ENCODE peak calls at places on chromosomes 11 and 22, in ten cellular contexts. One of them, this sample, is unnamed.

GRCh38 chr11:68181719-68182451 is 31.2 kb downstream of the KMT5B start:
- ATAC-seq in body of pancreas: no peak
- ATAC-seq in esophagus mucosa: no peak
- ATAC-seq in left ventricle myocardium superior: no peak
- ATAC-seq in T-cell: no peak
- ATAC-seq in Right ventricle myocardium inferior: no peak
- ATAC-seq in CD4-positive, alpha-beta T cell: no peak
- ATAC-seq in SK-N-SH treated with all-trans-retinoic acid at 6 μM for 48 hours: no peak
- ATAC-seq in PC-3: no peak
- ATAC-seq in activated CD8-positive, alpha-beta memory T cell treated with anti-CD3 and anti-CD28 coated beads, Interleukin-2, amount 10 ng/mL, durations not matched to agents 7 days and 5 days: no peak
- ATAC-seq in this sample: peak; percentile 92

GRCh38 chr22:28802595-28803087 is 2.3 kb upstream of the XBP1 start:
- ATAC-seq in activated CD8-positive, alpha-beta memory T cell treated with anti-CD3 and anti-CD28 coated beads, Interleukin-2, amount 10 ng/mL, durations not matched to agents 7 days and 5 days: no peak
- ATAC-seq in esophagus mucosa: no peak
- ATAC-seq in Right ventricle myocardium inferior: no peak
- ATAC-seq in CD4-positive, alpha-beta T cell: no peak
- ATAC-seq in T-cell: peak; percentile 20
- ATAC-seq in PC-3: no peak
- ATAC-seq in body of pancreas: peak; percentile 3
- ATAC-seq in left ventricle myocardium superior: no peak
- ATAC-seq in SK-N-SH treated with all-trans-retinoic acid at 6 μM for 48 hours: no peak
- ATAC-seq in this sample: no peak

GRCh38 chr11:68090706-68091105 is 30.5 kb downstream of the CHKA start:
- ATAC-seq in T-cell: peak; percentile 44
- ATAC-seq in CD4-positive, alpha-beta T cell: no peak
- ATAC-seq in Right ventricle myocardium inferior: peak; percentile 81
- ATAC-seq in activated CD8-positive, alpha-beta memory T cell treated with anti-CD3 and anti-CD28 coated beads, Interleukin-2, amount 10 ng/mL, durations not matched to agents 7 days and 5 days: no peak
- ATAC-seq in PC-3: peak; percentile 77
- ATAC-seq in esophagus mucosa: peak; percentile 36
- ATAC-seq in body of pancreas: peak; percentile 85
- ATAC-seq in left ventricle myocardium superior: peak; percentile 81
- ATAC-seq in SK-N-SH treated with all-trans-retinoic acid at 6 μM for 48 hours: no peak
- ATAC-seq in this sample: no peak

GRCh38 chr11:34986883-34987525 is 70.6 kb downstream of the PDHX start:
- ATAC-seq in SK-N-SH treated with all-trans-retinoic acid at 6 μM for 48 hours: peak; percentile 17
- ATAC-seq in activated CD8-positive, alpha-beta memory T cell treated with anti-CD3 and anti-CD28 coated beads, Interleukin-2, amount 10 ng/mL, durations not matched to agents 7 days and 5 days: no peak
- ATAC-seq in T-cell: no peak
- ATAC-seq in esophagus mucosa: peak; percentile 43
- ATAC-seq in left ventricle myocardium superior: peak; percentile 28
- ATAC-seq in CD4-positive, alpha-beta T cell: no peak
- ATAC-seq in Right ventricle myocardium inferior: no peak
- ATAC-seq in PC-3: peak; percentile 56
- ATAC-seq in body of pancreas: peak; percentile 62
- ATAC-seq in this sample: no peak

GRCh38 chr11:74957937-74958629 is 9.0 kb downstream of the SPCS2 start:
- ATAC-seq in left ventricle myocardium superior: no peak
- ATAC-seq in Right ventricle myocardium inferior: no peak
- ATAC-seq in activated CD8-positive, alpha-beta memory T cell treated with anti-CD3 and anti-CD28 coated beads, Interleukin-2, amount 10 ng/mL, durations not matched to agents 7 days and 5 days: no peak
- ATAC-seq in CD4-positive, alpha-beta T cell: no peak
- ATAC-seq in esophagus mucosa: no peak
- ATAC-seq in T-cell: no peak
- ATAC-seq in body of pancreas: no peak
- ATAC-seq in SK-N-SH treated with all-trans-retinoic acid at 6 μM for 48 hours: no peak
- ATAC-seq in PC-3: no peak
- ATAC-seq in this sample: no peak

GRCh38 chr22:46162771-46163170 is 12.4 kb downstream of the PPARA start:
- ATAC-seq in T-cell: no peak
- ATAC-seq in activated CD8-positive, alpha-beta memory T cell treated with anti-CD3 and anti-CD28 coated beads, Interleukin-2, amount 10 ng/mL, durations not matched to agents 7 days and 5 days: no peak
- ATAC-seq in Right ventricle myocardium inferior: no peak
- ATAC-seq in left ventricle myocardium superior: peak; percentile 22
- ATAC-seq in SK-N-SH treated with all-trans-retinoic acid at 6 μM for 48 hours: no peak
- ATAC-seq in body of pancreas: peak; percentile 40
- ATAC-seq in PC-3: no peak
- ATAC-seq in esophagus mucosa: no peak
- ATAC-seq in CD4-positive, alpha-beta T cell: no peak
- ATAC-seq in this sample: no peak

GRCh38 chr22:43427296-43428004 is 15.6 kb downstream of the MPPED1 start:
- ATAC-seq in SK-N-SH treated with all-trans-retinoic acid at 6 μM for 48 hours: no peak
- ATAC-seq in activated CD8-positive, alpha-beta memory T cell treated with anti-CD3 and anti-CD28 coated beads, Interleukin-2, amount 10 ng/mL, durations not matched to agents 7 days and 5 days: no peak
- ATAC-seq in PC-3: no peak
- ATAC-seq in T-cell: no peak
- ATAC-seq in esophagus mucosa: no peak
- ATAC-seq in left ventricle myocardium superior: no peak
- ATAC-seq in body of pancreas: no peak
- ATAC-seq in Right ventricle myocardium inferior: no peak
- ATAC-seq in CD4-positive, alpha-beta T cell: no peak
- ATAC-seq in this sample: no peak

GRCh38 chr11:96167233-96167632 is 175.8 kb downstream of the MAML2 start:
- ATAC-seq in PC-3: no peak
- ATAC-seq in CD4-positive, alpha-beta T cell: no peak
- ATAC-seq in activated CD8-positive, alpha-beta memory T cell treated with anti-CD3 and anti-CD28 coated beads, Interleukin-2, amount 10 ng/mL, durations not matched to agents 7 days and 5 days: no peak
- ATAC-seq in body of pancreas: no peak
- ATAC-seq in Right ventricle myocardium inferior: no peak
- ATAC-seq in esophagus mucosa: no peak
- ATAC-seq in T-cell: no peak
- ATAC-seq in left ventricle myocardium superior: no peak
- ATAC-seq in SK-N-SH treated with all-trans-retinoic acid at 6 μM for 48 hours: no peak
- ATAC-seq in this sample: no peak

GRCh38 chr11:116225784-116226410 is 546.9 kb downstream of the BUD13 start:
- ATAC-seq in T-cell: no peak
- ATAC-seq in activated CD8-positive, alpha-beta memory T cell treated with anti-CD3 and anti-CD28 coated beads, Interleukin-2, amount 10 ng/mL, durations not matched to agents 7 days and 5 days: no peak
- ATAC-seq in body of pancreas: no peak
- ATAC-seq in CD4-positive, alpha-beta T cell: no peak
- ATAC-seq in Right ventricle myocardium inferior: peak; percentile 28
- ATAC-seq in SK-N-SH treated with all-trans-retinoic acid at 6 μM for 48 hours: no peak
- ATAC-seq in PC-3: no peak
- ATAC-seq in esophagus mucosa: no peak
- ATAC-seq in left ventricle myocardium superior: peak; percentile 54
- ATAC-seq in this sample: no peak

GRCh38 chr11:8080674-8081590 is at the start of gene TUB:
- ATAC-seq in Right ventricle myocardium inferior: peak; percentile 58
- ATAC-seq in activated CD8-positive, alpha-beta memory T cell treated with anti-CD3 and anti-CD28 coated beads, Interleukin-2, amount 10 ng/mL, durations not matched to agents 7 days and 5 days: peak; percentile 21
- ATAC-seq in esophagus mucosa: peak; percentile 7
- ATAC-seq in left ventricle myocardium superior: peak; percentile 58
- ATAC-seq in CD4-positive, alpha-beta T cell: peak; percentile 29
- ATAC-seq in T-cell: peak; percentile 44
- ATAC-seq in SK-N-SH treated with all-trans-retinoic acid at 6 μM for 48 hours: peak; percentile 14
- ATAC-seq in body of pancreas: peak; percentile 48
- ATAC-seq in PC-3: peak; percentile 42
- ATAC-seq in this sample: peak; percentile 58

GRCh38 chr11:114250993-114251796 is 45.0 kb upstream of the NNMT start:
- ATAC-seq in esophagus mucosa: no peak
- ATAC-seq in body of pancreas: peak; percentile 6
- ATAC-seq in T-cell: no peak
- ATAC-seq in left ventricle myocardium superior: peak; percentile 74
- ATAC-seq in SK-N-SH treated with all-trans-retinoic acid at 6 μM for 48 hours: no peak
- ATAC-seq in PC-3: no peak
- ATAC-seq in activated CD8-positive, alpha-beta memory T cell treated with anti-CD3 and anti-CD28 coated beads, Interleukin-2, amount 10 ng/mL, durations not matched to agents 7 days and 5 days: no peak
- ATAC-seq in CD4-positive, alpha-beta T cell: no peak
- ATAC-seq in Right ventricle myocardium inferior: peak; percentile 73
- ATAC-seq in this sample: peak; percentile 82

GRCh38 chr11:93487032-93487483 is 56.1 kb downstream of the SMCO4 start:
- ATAC-seq in activated CD8-positive, alpha-beta memory T cell treated with anti-CD3 and anti-CD28 coated beads, Interleukin-2, amount 10 ng/mL, durations not matched to agents 7 days and 5 days: no peak
- ATAC-seq in Right ventricle myocardium inferior: peak; percentile 23
- ATAC-seq in T-cell: no peak
- ATAC-seq in PC-3: no peak
- ATAC-seq in body of pancreas: no peak
- ATAC-seq in SK-N-SH treated with all-trans-retinoic acid at 6 μM for 48 hours: no peak
- ATAC-seq in esophagus mucosa: no peak
- ATAC-seq in left ventricle myocardium superior: peak; percentile 58
- ATAC-seq in CD4-positive, alpha-beta T cell: no peak
- ATAC-seq in this sample: no peak

GRCh38 chr11:1360181-1360834 is 29.4 kb upstream of the BRSK2 start:
- ATAC-seq in body of pancreas: no peak
- ATAC-seq in PC-3: no peak
- ATAC-seq in T-cell: no peak
- ATAC-seq in activated CD8-positive, alpha-beta memory T cell treated with anti-CD3 and anti-CD28 coated beads, Interleukin-2, amount 10 ng/mL, durations not matched to agents 7 days and 5 days: no peak
- ATAC-seq in esophagus mucosa: no peak
- ATAC-seq in left ventricle myocardium superior: no peak
- ATAC-seq in CD4-positive, alpha-beta T cell: no peak
- ATAC-seq in SK-N-SH treated with all-trans-retinoic acid at 6 μM for 48 hours: no peak
- ATAC-seq in Right ventricle myocardium inferior: no peak
- ATAC-seq in this sample: no peak

GRCh38 chr11:119206512-119207299 is 567 bp downstream of the CBL start:
- ATAC-seq in CD4-positive, alpha-beta T cell: peak; percentile 33
- ATAC-seq in PC-3: peak; percentile 31
- ATAC-seq in esophagus mucosa: peak; percentile 26
- ATAC-seq in left ventricle myocardium superior: peak; percentile 41
- ATAC-seq in activated CD8-positive, alpha-beta memory T cell treated with anti-CD3 and anti-CD28 coated beads, Interleukin-2, amount 10 ng/mL, durations not matched to agents 7 days and 5 days: peak; percentile 48
- ATAC-seq in body of pancreas: peak; percentile 10
- ATAC-seq in Right ventricle myocardium inferior: peak; percentile 27
- ATAC-seq in T-cell: peak; percentile 33
- ATAC-seq in SK-N-SH treated with all-trans-retinoic acid at 6 μM for 48 hours: peak; percentile 56
- ATAC-seq in this sample: peak; percentile 20

GRCh38 chr11:103125462-103125861 is 16.2 kb downstream of the DYNC2H1 start:
- ATAC-seq in esophagus mucosa: peak; percentile 43
- ATAC-seq in body of pancreas: no peak
- ATAC-seq in SK-N-SH treated with all-trans-retinoic acid at 6 μM for 48 hours: no peak
- ATAC-seq in CD4-positive, alpha-beta T cell: no peak
- ATAC-seq in activated CD8-positive, alpha-beta memory T cell treated with anti-CD3 and anti-CD28 coated beads, Interleukin-2, amount 10 ng/mL, durations not matched to agents 7 days and 5 days: no peak
- ATAC-seq in T-cell: no peak
- ATAC-seq in left ventricle myocardium superior: no peak
- ATAC-seq in Right ventricle myocardium inferior: no peak
- ATAC-seq in PC-3: no peak
- ATAC-seq in this sample: no peak

GRCh38 chr11:33633251-33634003 is 67.2 kb downstream of the C11orf91 start:
- ATAC-seq in esophagus mucosa: peak; percentile 82
- ATAC-seq in left ventricle myocardium superior: no peak
- ATAC-seq in CD4-positive, alpha-beta T cell: no peak
- ATAC-seq in T-cell: no peak
- ATAC-seq in body of pancreas: no peak
- ATAC-seq in activated CD8-positive, alpha-beta memory T cell treated with anti-CD3 and anti-CD28 coated beads, Interleukin-2, amount 10 ng/mL, durations not matched to agents 7 days and 5 days: no peak
- ATAC-seq in SK-N-SH treated with all-trans-retinoic acid at 6 μM for 48 hours: peak; percentile 83
- ATAC-seq in PC-3: peak; percentile 77
- ATAC-seq in Right ventricle myocardium inferior: no peak
- ATAC-seq in this sample: no peak

GRCh38 chr11:128981254-128981653 is 38.6 kb upstream of the TP53AIP1 start:
- ATAC-seq in esophagus mucosa: no peak
- ATAC-seq in activated CD8-positive, alpha-beta memory T cell treated with anti-CD3 and anti-CD28 coated beads, Interleukin-2, amount 10 ng/mL, durations not matched to agents 7 days and 5 days: no peak
- ATAC-seq in PC-3: peak; percentile 98
- ATAC-seq in SK-N-SH treated with all-trans-retinoic acid at 6 μM for 48 hours: no peak
- ATAC-seq in CD4-positive, alpha-beta T cell: no peak
- ATAC-seq in T-cell: no peak
- ATAC-seq in left ventricle myocardium superior: no peak
- ATAC-seq in body of pancreas: no peak
- ATAC-seq in Right ventricle myocardium inferior: no peak
- ATAC-seq in this sample: no peak

GRCh38 chr11:120537996-120538395 is 26.4 kb downstream of the GRIK4 start:
- ATAC-seq in esophagus mucosa: no peak
- ATAC-seq in SK-N-SH treated with all-trans-retinoic acid at 6 μM for 48 hours: no peak
- ATAC-seq in PC-3: no peak
- ATAC-seq in body of pancreas: no peak
- ATAC-seq in T-cell: no peak
- ATAC-seq in CD4-positive, alpha-beta T cell: no peak
- ATAC-seq in Right ventricle myocardium inferior: no peak
- ATAC-seq in left ventricle myocardium superior: no peak
- ATAC-seq in activated CD8-positive, alpha-beta memory T cell treated with anti-CD3 and anti-CD28 coated beads, Interleukin-2, amount 10 ng/mL, durations not matched to agents 7 days and 5 days: no peak
- ATAC-seq in this sample: no peak

GRCh38 chr11:102007567-102008437 is 39.4 kb upstream of the CFAP300 start:
- ATAC-seq in left ventricle myocardium superior: peak; percentile 52
- ATAC-seq in Right ventricle myocardium inferior: no peak
- ATAC-seq in body of pancreas: peak; percentile 78
- ATAC-seq in activated CD8-positive, alpha-beta memory T cell treated with anti-CD3 and anti-CD28 coated beads, Interleukin-2, amount 10 ng/mL, durations not matched to agents 7 days and 5 days: no peak
- ATAC-seq in esophagus mucosa: peak; percentile 88
- ATAC-seq in CD4-positive, alpha-beta T cell: no peak
- ATAC-seq in T-cell: no peak
- ATAC-seq in SK-N-SH treated with all-trans-retinoic acid at 6 μM for 48 hours: peak; percentile 65
- ATAC-seq in PC-3: peak; percentile 75
- ATAC-seq in this sample: peak; percentile 60

GRCh38 chr11:18308242-18308641 is 13.7 kb downstream of the HPS5 start:
- ATAC-seq in T-cell: no peak
- ATAC-seq in activated CD8-positive, alpha-beta memory T cell treated with anti-CD3 and anti-CD28 coated beads, Interleukin-2, amount 10 ng/mL, durations not matched to agents 7 days and 5 days: no peak
- ATAC-seq in SK-N-SH treated with all-trans-retinoic acid at 6 μM for 48 hours: no peak
- ATAC-seq in PC-3: no peak
- ATAC-seq in body of pancreas: no peak
- ATAC-seq in Right ventricle myocardium inferior: no peak
- ATAC-seq in CD4-positive, alpha-beta T cell: no peak
- ATAC-seq in esophagus mucosa: no peak
- ATAC-seq in left ventricle myocardium superior: no peak
- ATAC-seq in this sample: no peak

GRCh38 chr11:125773516-125773915 is 5.1 kb downstream of the PATE2 start:
- ATAC-seq in activated CD8-positive, alpha-beta memory T cell treated with anti-CD3 and anti-CD28 coated beads, Interleukin-2, amount 10 ng/mL, durations not matched to agents 7 days and 5 days: no peak
- ATAC-seq in body of pancreas: no peak
- ATAC-seq in Right ventricle myocardium inferior: peak; percentile 52
- ATAC-seq in T-cell: no peak
- ATAC-seq in esophagus mucosa: no peak
- ATAC-seq in PC-3: no peak
- ATAC-seq in left ventricle myocardium superior: peak; percentile 57
- ATAC-seq in SK-N-SH treated with all-trans-retinoic acid at 6 μM for 48 hours: peak; percentile 51
- ATAC-seq in CD4-positive, alpha-beta T cell: no peak
- ATAC-seq in this sample: no peak

GRCh38 chr11:48109046-48109666 is 107.5 kb upstream of the OR4B1 start:
- ATAC-seq in Right ventricle myocardium inferior: peak; percentile 57
- ATAC-seq in PC-3: peak; percentile 69
- ATAC-seq in SK-N-SH treated with all-trans-retinoic acid at 6 μM for 48 hours: peak; percentile 76
- ATAC-seq in CD4-positive, alpha-beta T cell: peak; percentile 45
- ATAC-seq in body of pancreas: peak; percentile 47
- ATAC-seq in left ventricle myocardium superior: peak; percentile 57
- ATAC-seq in esophagus mucosa: peak; percentile 46
- ATAC-seq in activated CD8-positive, alpha-beta memory T cell treated with anti-CD3 and anti-CD28 coated beads, Interleukin-2, amount 10 ng/mL, durations not matched to agents 7 days and 5 days: peak; percentile 22
- ATAC-seq in T-cell: peak; percentile 50
- ATAC-seq in this sample: peak; percentile 19

GRCh38 chr11:48103621-48104561 is 112.7 kb upstream of the OR4B1 start:
- ATAC-seq in SK-N-SH treated with all-trans-retinoic acid at 6 μM for 48 hours: peak; percentile 36
- ATAC-seq in left ventricle myocardium superior: peak; percentile 38
- ATAC-seq in PC-3: peak; percentile 58
- ATAC-seq in CD4-positive, alpha-beta T cell: no peak
- ATAC-seq in esophagus mucosa: no peak
- ATAC-seq in T-cell: no peak
- ATAC-seq in activated CD8-positive, alpha-beta memory T cell treated with anti-CD3 and anti-CD28 coated beads, Interleukin-2, amount 10 ng/mL, durations not matched to agents 7 days and 5 days: no peak
- ATAC-seq in Right ventricle myocardium inferior: no peak
- ATAC-seq in body of pancreas: peak; percentile 79
- ATAC-seq in this sample: no peak

GRCh38 chr11:94544582-94544831 is 786 bp downstream of the FUT4 start:
- ATAC-seq in left ventricle myocardium superior: no peak
- ATAC-seq in T-cell: peak; percentile 13
- ATAC-seq in SK-N-SH treated with all-trans-retinoic acid at 6 μM for 48 hours: no peak
- ATAC-seq in body of pancreas: peak; percentile 21
- ATAC-seq in activated CD8-positive, alpha-beta memory T cell treated with anti-CD3 and anti-CD28 coated beads, Interleukin-2, amount 10 ng/mL, durations not matched to agents 7 days and 5 days: peak; percentile 3
- ATAC-seq in esophagus mucosa: peak; percentile 6
- ATAC-seq in PC-3: no peak
- ATAC-seq in CD4-positive, alpha-beta T cell: peak; percentile 8
- ATAC-seq in Right ventricle myocardium inferior: no peak
- ATAC-seq in this sample: peak; percentile 1

GRCh38 chr11:121089566-121089965 is 11.5 kb upstream of the TECTA start:
- ATAC-seq in T-cell: no peak
- ATAC-seq in left ventricle myocardium superior: no peak
- ATAC-seq in esophagus mucosa: no peak
- ATAC-seq in SK-N-SH treated with all-trans-retinoic acid at 6 μM for 48 hours: no peak
- ATAC-seq in body of pancreas: no peak
- ATAC-seq in CD4-positive, alpha-beta T cell: no peak
- ATAC-seq in Right ventricle myocardium inferior: no peak
- ATAC-seq in PC-3: no peak
- ATAC-seq in activated CD8-positive, alpha-beta memory T cell treated with anti-CD3 and anti-CD28 coated beads, Interleukin-2, amount 10 ng/mL, durations not matched to agents 7 days and 5 days: no peak
- ATAC-seq in this sample: no peak

GRCh38 chr11:2122222-2122906 is 16.8 kb downstream of the IGF2 start:
- ATAC-seq in activated CD8-positive, alpha-beta memory T cell treated with anti-CD3 and anti-CD28 coated beads, Interleukin-2, amount 10 ng/mL, durations not matched to agents 7 days and 5 days: no peak
- ATAC-seq in body of pancreas: no peak
- ATAC-seq in left ventricle myocardium superior: no peak
- ATAC-seq in CD4-positive, alpha-beta T cell: no peak
- ATAC-seq in Right ventricle myocardium inferior: no peak
- ATAC-seq in esophagus mucosa: no peak
- ATAC-seq in T-cell: no peak
- ATAC-seq in PC-3: peak; percentile 76
- ATAC-seq in SK-N-SH treated with all-trans-retinoic acid at 6 μM for 48 hours: no peak
- ATAC-seq in this sample: no peak

This sample was measured in gastroesophageal sphincter.